ENCODE peak calls at places on chromosomes 11 and 22, in four cellular contexts. E is K562, P is tibial artery, V is psoas muscle. A is an unnamed sample. For H3K36me3, the result is how much of the 10 kb centered on the place peaks cover.

GRCh38 chr11:47514825-47515647 is 37.9 kb downstream of the CELF1 start:
- DNase-seq in P (no peak), V (no peak), E (peak), A (peak)

GRCh38 chr11:123616505-123617198 is 37.8 kb downstream of the SCN3B start:
- DNase-seq in E (no peak), V (peak), P (no peak), A (peak)

GRCh38 chr11:120130176-120130980 is 7.5 kb downstream of the TRIM29 start:
- DNase-seq in V (no peak), E (no peak), P (peak), A (no peak)

GRCh38 chr11:108906329-108906728 is 241.5 kb downstream of the DDX10 start:
- DNase-seq in V (no peak), P (no peak), E (no peak), A (no peak)

GRCh38 chr22:36467946-36468345 is 13.5 kb downstream of the TXN2 start:
- DNase-seq in E (peak), P (peak), V (peak), A (peak)

GRCh38 chr11:75816561-75817239 is 1.7 kb downstream of the UVRAG start:
- DNase-seq in V (no peak), P (no peak), E (peak), A (no peak)

GRCh38 chr11:44709966-44710365 is 16.8 kb upstream of the TSPAN18 start:
- DNase-seq in V (no peak), E (no peak), P (no peak), A (no peak)

GRCh38 chr22:40345271-40345670 is 1.0 kb upstream of the ADSL start:
- DNase-seq in V (no peak), E (peak), P (no peak), A (peak)

GRCh38 chr22:27461470-27461869 is 340.1 kb downstream of the MN1 start:
- DNase-seq in P (no peak), E (no peak), V (no peak), A (peak)

GRCh38 chr11:7548659-7549283 is 35.0 kb downstream of the PPFIBP2 start:
- DNase-seq in P (no peak), V (no peak), E (peak), A (no peak)

GRCh38 chr22:41598891-41599635 is 9.4 kb upstream of the PMM1 start:
- DNase-seq in E (no peak), P (no peak), V (no peak), A (no peak)

GRCh38 chr11:80350541-80350940 is 909.7 kb upstream of the TENM4 start:
- DNase-seq in P (no peak), E (no peak), V (no peak), A (no peak)

GRCh38 chr11:15835705-15836411 is 520.5 kb downstream of the SOX6 start:
- DNase-seq in V (peak), E (no peak), P (no peak), A (no peak)

GRCh38 chr22:49185312-49185969 is 642.2 kb downstream of the BRD1 start:
- DNase-seq in E (no peak), P (no peak), V (no peak), A (no peak)

GRCh38 chr11:112179601-112180000 is 4.3 kb downstream of the BCO2 start:
- DNase-seq in P (no peak), E (no peak), V (no peak), A (no peak)

GRCh38 chr11:2302280-2302843 is 549 bp downstream of the TSPAN32 start:
- DNase-seq in P (no peak), E (peak), V (no peak), A (no peak)

GRCh38 chr11:15893080-15893492 is 463.3 kb downstream of the SOX6 start:
- DNase-seq in E (peak), V (no peak), P (no peak), A (peak)

GRCh38 chr11:105046898-105047579 is 1.9 kb upstream of the CARD16 start:
- DNase-seq in V (no peak), E (no peak), P (no peak), A (peak)

GRCh38 chr11:69343401-69344321 is 49.7 kb downstream of the MYEOV start:
- DNase-seq in E (no peak), P (peak), V (no peak), A (no peak)

GRCh38 chr11:8686325-8686724 is 3.7 kb downstream of the RPL27A start:
- DNase-seq in P (no peak), V (no peak), E (no peak), A (no peak)

GRCh38 chr22:46147061-46147460 is 3.3 kb upstream of the PPARA start:
- DNase-seq in P (no peak), V (no peak), E (no peak), A (no peak)

GRCh38 chr11:100927579-100927978 is 202.0 kb downstream of the PGR start:
- DNase-seq in V (no peak), P (no peak), E (no peak), A (peak)

GRCh38 chr11:126602993-126603392 is 247.5 kb downstream of the ST3GAL4 start:
- DNase-seq in E (no peak), P (no peak), V (no peak), A (no peak)

GRCh38 chr22:36510384-36510783 is 3.5 kb upstream of the FOXRED2 start:
- DNase-seq in V (no peak), P (no peak), E (no peak), A (no peak)

GRCh38 chr11:73530109-73530508 is 67.8 kb downstream of the FAM168A start:
- DNase-seq in V (no peak), E (peak), P (no peak), A (no peak)

GRCh38 chr11:87038235-87038960 is 664 bp downstream of the TMEM135 start:
- DNase-seq in E (peak), P (no peak), V (no peak), A (no peak)

GRCh38 chr11:124050770-124051169 is 9.6 kb upstream of the OR10G7 start:
- DNase-seq in V (no peak), E (no peak), P (no peak), A (no peak)

GRCh38 chr11:106461839-106462545 is 384.5 kb downstream of the AASDHPPT start:
- DNase-seq in P (no peak), V (no peak), E (no peak), A (no peak)

DNA sequence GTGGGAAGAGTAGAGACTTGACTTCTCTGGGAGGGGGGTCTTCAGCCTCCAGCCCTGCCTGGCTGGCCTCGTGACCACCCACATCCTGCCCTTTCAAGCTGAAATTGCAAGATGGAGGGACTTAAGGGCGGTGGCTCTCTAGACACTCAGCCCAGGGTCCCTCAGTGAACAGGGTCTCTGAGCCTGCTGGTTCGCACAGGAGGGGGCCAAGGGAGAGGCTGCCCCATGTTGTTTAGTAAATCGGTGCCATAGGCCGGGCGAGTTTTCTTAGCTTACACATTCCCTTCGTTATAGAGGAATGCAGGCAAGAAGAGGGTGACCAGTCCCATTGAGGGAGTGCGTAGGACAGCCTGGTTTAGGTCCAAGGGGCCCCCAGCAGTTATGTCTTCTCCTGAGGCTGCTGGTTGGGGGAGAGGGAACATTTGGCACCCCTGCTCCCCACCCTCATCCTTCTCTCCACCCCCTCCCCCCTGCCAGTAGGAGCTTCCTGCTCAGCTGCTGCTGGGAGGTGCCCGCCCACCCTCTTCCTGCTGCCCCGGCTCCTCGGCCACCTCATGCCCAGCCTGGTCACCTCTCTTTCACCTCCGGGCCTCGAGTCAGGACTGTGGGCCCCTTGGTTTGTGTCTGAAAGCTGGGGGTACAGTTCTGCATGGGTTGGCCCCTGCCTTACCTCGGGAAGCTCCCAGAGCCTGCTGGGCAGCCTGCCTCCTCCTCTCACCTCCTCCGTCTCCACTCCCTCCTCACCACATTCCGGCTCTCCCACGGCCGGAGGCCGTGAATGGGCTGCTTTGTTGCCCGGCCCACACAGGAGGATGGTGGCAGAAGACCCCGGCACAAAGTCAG is 3.9 kb downstream of the FRMD8 start:
- DNase-seq in E (no peak), V (no peak), P (no peak), A (no peak)
- H3K4me3 ChIP-seq in E (no peak), V (peak), P (peak), A (no peak)

DNA sequence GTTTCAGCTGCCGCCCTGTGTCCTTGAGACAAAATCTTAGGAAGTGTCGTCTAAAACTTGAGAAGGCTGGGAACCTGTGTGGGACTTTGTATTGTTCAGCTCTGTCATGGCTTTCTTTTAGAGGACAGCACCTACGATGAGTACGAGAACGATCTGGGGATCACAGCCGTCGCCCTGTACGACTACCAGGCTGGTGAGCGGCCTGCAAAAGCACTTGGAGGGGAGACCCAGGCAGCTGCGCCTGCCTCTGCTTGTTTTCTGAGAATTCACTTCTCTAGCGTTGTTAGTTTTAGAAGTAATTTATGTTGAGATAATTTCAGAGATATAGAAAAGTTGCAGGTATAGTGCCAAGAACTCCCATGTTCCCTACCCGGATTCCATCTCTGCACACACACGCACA is 35.2 kb downstream of the CTTN start:
- DNase-seq in E (no peak), V (no peak), P (no peak), A (no peak)
- H3K36me3 ChIP-seq in E (half or more), V (under half), P (half or more), A (half or more)

GRCh38 chr22:28978158-28978557 is 83.5 kb downstream of the C22orf31 start:
- DNase-seq in E (peak), P (no peak), V (peak), A (peak)

GRCh38 chr22:28976588-28976987 is 85.0 kb downstream of the C22orf31 start:
- DNase-seq in P (no peak), V (no peak), E (no peak), A (peak)

GRCh38 chr22:28977050-28977449 is 84.6 kb downstream of the C22orf31 start:
- DNase-seq in V (no peak), P (no peak), E (no peak), A (no peak)

GRCh38 chr22:28978863-28979799 is 82.5 kb downstream of the C22orf31 start:
- DNase-seq in P (no peak), E (no peak), V (no peak), A (no peak)

DNA sequence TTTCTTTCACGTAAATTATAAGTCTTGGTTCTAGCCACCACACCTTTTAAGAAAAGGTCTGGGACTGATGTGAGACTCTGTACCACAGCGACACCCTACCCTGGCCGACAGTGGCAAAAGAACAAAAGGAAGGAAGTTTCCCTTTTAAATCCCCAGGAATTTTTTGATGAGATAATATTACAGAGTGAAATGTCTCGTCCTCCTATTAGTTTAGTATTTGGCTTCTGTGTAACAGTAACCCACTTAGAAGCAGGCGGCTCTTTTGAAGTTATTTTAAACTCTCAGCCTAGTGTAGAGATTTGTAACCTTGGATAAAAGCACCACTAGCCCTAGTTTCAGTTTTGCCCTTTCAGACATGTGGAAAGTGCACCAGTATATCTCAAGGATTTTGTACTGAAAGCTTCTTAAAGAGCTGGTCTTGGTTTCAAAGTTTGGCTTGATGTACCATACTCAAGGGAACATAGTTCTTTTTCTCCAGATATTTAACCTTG is 84.1 kb downstream of the C22orf31 start:
- DNase-seq in V (no peak), P (no peak), E (no peak), A (peak)
- H3K4me3 ChIP-seq in V (peak), P (no peak), E (no peak), A (no peak)

GRCh38 chr11:63227521-63228107 is 15.8 kb downstream of the SLC22A25 start:
- DNase-seq in P (no peak), V (no peak), E (no peak), A (no peak)

GRCh38 chr11:63229815-63230214 is 13.6 kb downstream of the SLC22A25 start:
- DNase-seq in P (no peak), V (no peak), E (no peak), A (no peak)

DNA sequence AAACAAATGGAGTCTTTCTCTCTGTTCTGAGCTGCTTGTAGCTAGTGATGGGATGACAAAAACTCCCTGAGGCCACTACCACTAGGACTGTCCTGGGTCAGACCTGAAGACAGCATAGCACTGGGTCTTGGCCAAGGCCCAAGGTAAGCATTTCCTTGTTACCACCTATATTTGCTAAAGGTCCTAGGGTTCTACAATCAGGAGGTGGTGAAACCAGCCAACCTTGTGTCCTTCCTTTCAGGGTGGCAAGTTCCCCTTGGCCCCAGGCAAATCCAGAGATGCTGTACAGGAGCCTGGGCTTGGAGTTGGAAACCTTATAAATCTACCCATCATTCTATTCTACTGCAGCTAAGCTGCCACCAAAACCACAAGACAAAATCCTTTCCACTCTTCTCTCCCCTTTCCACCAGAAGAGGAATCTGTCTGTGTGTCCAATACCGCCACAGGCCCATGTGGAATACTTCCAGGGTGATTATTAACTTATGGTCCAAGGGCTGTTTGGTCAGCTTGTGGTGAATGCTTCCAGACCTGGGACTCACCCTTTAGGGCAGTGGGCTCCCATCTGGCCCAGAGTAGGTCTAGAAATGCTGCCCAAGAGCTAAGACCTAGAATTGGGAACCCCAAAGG is 16.8 kb downstream of the SLC22A25 start:
- DNase-seq in V (no peak), E (no peak), P (no peak), A (no peak)
- H3K36me3 ChIP-seq in V (under half), E (under half), P (under half), A (under half)

GRCh38 chr11:134414036-134414731 is 2.1 kb upstream of the B3GAT1 start:
- DNase-seq in E (no peak), P (no peak), V (no peak), A (no peak)
- H3K4me3 ChIP-seq in E (no peak), P (no peak), V (no peak), A (no peak)

GRCh38 chr22:24024354-24024753 is 13.2 kb downstream of the CABIN1 start:
- DNase-seq in E (no peak), V (no peak), P (no peak), A (no peak)

GRCh38 chr22:24027389-24027980 is 16.4 kb downstream of the CABIN1 start:
- DNase-seq in E (no peak), V (no peak), P (no peak), A (no peak)

GRCh38 chr22:24025475-24025874 is 14.4 kb downstream of the CABIN1 start:
- DNase-seq in E (no peak), P (no peak), V (no peak), A (no peak)

GRCh38 chr22:24026733-24027132 is 15.6 kb downstream of the CABIN1 start:
- DNase-seq in E (no peak), P (no peak), V (no peak), A (no peak)

DNA sequence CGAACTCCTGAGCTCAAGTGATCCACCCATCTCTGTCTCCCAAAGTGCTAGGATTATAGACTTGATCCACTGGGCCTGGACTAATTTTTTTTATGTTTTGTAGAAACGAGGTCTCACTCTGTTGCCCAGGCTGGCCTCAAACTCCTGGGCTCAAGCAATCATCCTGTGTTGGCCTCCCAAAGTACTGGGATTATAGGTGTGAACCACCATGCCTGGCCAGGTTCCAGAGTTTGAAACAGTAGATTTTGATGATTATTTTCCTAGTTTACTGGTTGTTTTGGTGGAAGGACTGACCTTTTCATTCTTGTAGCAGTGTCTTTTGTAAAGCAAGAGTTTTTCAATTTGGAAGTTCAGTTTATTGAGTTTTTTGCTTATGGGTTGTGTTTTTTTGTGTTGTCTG is 15.0 kb downstream of the CABIN1 start:
- DNase-seq in P (no peak), V (no peak), E (no peak), A (no peak)
- H3K36me3 ChIP-seq in P (under half), V (under half), E (under half), A (under half)

DNA sequence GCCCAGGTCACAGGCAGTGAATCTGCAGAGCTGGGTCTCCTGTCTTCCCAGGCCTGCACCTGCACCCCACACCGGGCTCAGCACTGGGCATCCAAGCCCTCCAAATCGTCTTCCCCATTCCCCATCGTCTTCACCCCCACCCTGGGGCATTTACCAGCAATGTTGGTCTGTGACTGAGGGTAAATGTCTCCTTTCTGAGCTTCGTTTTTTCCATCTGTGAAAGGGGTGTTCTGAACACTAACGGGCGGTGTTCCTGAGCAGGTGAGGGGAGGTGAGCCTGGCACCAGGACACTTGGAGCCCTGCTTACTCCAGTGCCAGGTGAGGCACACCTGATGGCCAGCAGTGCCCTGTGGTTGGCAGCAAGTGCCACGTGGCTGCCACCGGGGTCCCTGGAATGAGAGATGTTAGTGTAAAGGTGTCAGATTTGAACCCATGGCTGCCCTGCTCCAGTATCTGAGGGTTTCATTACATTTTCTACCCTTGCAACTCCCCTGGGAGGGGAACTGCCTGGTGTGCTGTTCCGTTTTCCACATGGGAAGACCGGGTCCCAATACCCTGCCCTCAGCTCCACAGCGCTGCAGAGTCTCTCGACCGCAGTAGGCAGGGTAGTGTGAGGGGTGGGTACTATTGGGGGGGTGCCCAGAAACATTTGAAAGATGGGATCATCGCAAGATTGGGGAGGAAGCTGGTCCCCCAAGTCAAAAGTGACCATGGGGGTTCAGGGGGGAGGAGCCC is 1.9 kb downstream of the CDC42EP1 start:
- DNase-seq in P (no peak), E (no peak), V (no peak), A (no peak)
- H3K4me3 ChIP-seq in P (peak), E (peak), V (peak), A (no peak)

A was measured in cardiac muscle cell.